ENCODE peak calls at places on chromosomes 3 and 15, in five cellular contexts. G, U, W, D and H are unnamed samples.

GRCh38 chr3:2655229-2655701 is 454.9 kb downstream of the IL5RA start:
- DNase-seq in G (no peak), U (no peak), W (no peak), D (no peak), H (no peak)

GRCh38 chr15:44034334-44034733 is 160.7 kb downstream of the FRMD5 start:
- DNase-seq in G (no peak), U (no peak), W (no peak), D (no peak), H (peak; percentile 10)

GRCh38 chr3:149936812-149937230 is 33.9 kb downstream of the PFN2 start:
- DNase-seq in G (no peak), U (peak; percentile 63), W (no peak), D (no peak), H (no peak)

GRCh38 chr3:62805578-62805977 is 69.6 kb downstream of the CADPS start:
- DNase-seq in G (no peak), U (no peak), W (no peak), D (no peak), H (no peak)

GRCh38 chr3:175260145-175260794 is 401.1 kb downstream of the NAALADL2 start:
- DNase-seq in G (no peak), U (no peak), W (no peak), D (no peak), H (no peak)

GRCh38 chr3:71111784-71112440 is 471.6 kb downstream of the FOXP1 start:
- DNase-seq in G (no peak), U (no peak), W (no peak), D (no peak), H (no peak)

GRCh38 chr15:20346082-20346805 is 195.4 kb downstream of the GOLGA6L6 start:
- DNase-seq in G (no peak), U (no peak), W (no peak), D (peak; percentile 43), H (no peak)

GRCh38 chr3:139953131-139953910 is 18.3 kb downstream of the CLSTN2 start:
- DNase-seq in G (no peak), U (no peak), W (no peak), D (no peak), H (no peak)

GRCh38 chr15:82093774-82094211 is 48.0 kb upstream of the MEX3B start:
- DNase-seq in G (no peak), U (no peak), W (no peak), D (no peak), H (peak; percentile 86)

GRCh38 chr3:174270841-174271240 is 588.3 kb upstream of the NAALADL2 start:
- DNase-seq in G (no peak), U (no peak), W (peak; percentile 51), D (no peak), H (peak; percentile 56)

GRCh38 chr3:41419809-41420208 is 220.5 kb downstream of the CTNNB1 start:
- DNase-seq in G (no peak), U (no peak), W (no peak), D (no peak), H (no peak)

GRCh38 chr3:189981668-189982067 is 139.0 kb downstream of the P3H2 start:
- DNase-seq in G (no peak), U (no peak), W (peak; percentile 70), D (no peak), H (peak; percentile 93)

GRCh38 chr3:30124435-30125390 is 481.7 kb upstream of the TGFBR2 start:
- DNase-seq in G (no peak), U (no peak), W (no peak), D (no peak), H (peak; percentile 19)

GRCh38 chr3:176522436-176522835 is 674.8 kb downstream of the TBL1XR1 start:
- DNase-seq in G (no peak), U (no peak), W (no peak), D (no peak), H (no peak)

GRCh38 chr3:123449092-123449985 is 449 bp upstream of the ADCY5 start:
- DNase-seq in G (no peak), U (peak; percentile 77), W (no peak), D (peak; percentile 56), H (no peak)

GRCh38 chr3:184016169-184016570 is 1.5 kb downstream of the ABCC5 start:
- DNase-seq in G (no peak), U (no peak), W (no peak), D (no peak), H (no peak)

GRCh38 chr15:67067161-67067853 is 1.9 kb downstream of the SMAD3 start:
- DNase-seq in G (no peak), U (no peak), W (no peak), D (peak; percentile 58), H (no peak)

GRCh38 chr15:68639926-68640600 is 61.3 kb downstream of the CORO2B start:
- DNase-seq in G (no peak), U (no peak), W (no peak), D (no peak), H (no peak)

GRCh38 chr3:26437678-26438077 is 184.9 kb upstream of the LRRC3B start:
- DNase-seq in G (no peak), U (no peak), W (no peak), D (no peak), H (no peak)

GRCh38 chr3:171842864-171843511 is at the start of gene TMEM212:
- DNase-seq in G (no peak), U (no peak), W (no peak), D (no peak), H (no peak)

DNA sequence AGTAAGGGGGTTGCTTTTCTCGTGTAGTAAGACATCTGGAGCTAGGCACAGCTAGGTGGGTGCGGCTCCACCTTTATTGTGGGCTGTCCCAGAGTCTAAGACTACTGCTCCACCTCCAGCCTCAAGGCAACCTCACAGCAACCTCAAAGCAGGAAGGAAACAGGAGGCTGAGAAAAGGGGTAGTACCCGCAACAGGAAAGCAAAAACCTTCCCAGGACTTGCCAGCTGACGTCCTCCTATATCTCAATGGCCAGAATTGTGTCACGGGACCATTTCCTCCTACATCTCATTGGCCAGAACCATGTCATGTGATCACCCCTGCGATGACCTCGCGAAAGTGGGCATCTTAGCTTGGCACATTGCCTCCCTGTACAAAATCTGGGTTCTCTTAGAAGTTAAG is 4.3 kb upstream of the GPR160 start:
- DNase-seq in G (no peak), U (no peak), W (no peak), D (no peak), H (no peak)
- H3K4me3 ChIP-seq in G (no peak overlapping the region), U (no peak overlapping the region), W (no peak overlapping the region), D (no peak overlapping the region), H (no peak overlapping the region)

DNA sequence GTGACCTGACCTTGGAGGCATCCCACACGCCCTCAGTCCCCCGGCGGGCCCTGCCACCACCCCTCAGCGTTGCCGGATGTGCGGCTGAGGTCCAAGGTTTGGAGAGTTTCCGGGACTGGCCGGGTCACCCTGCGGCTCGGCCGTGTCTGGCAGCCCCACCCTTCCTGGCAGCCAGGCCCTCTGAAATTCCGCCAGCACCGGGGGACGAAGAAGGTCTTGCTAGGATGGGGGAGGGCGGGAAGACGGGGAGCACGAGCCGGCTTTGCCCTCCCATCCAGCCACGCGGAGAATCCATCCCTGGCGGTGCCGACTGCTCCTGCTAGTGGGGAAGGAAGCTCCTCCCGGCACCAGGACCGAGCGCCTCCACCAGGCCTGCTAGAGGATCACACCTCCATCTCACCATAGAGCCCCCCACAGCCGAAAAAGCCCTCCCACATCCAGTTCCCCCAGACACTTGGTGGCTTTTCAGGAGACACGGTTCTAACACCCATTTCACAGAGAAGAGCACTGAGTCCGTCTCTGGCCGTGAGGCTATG is 81.5 kb downstream of the CPN2 start:
- DNase-seq in G (no peak), U (peak; percentile 68), W (no peak), D (peak; percentile 67), H (no peak)
- TF ChIP-seq CTCF in G (no peak), U (no peak), W (peak; percentile 27), D (peak; percentile 43), H (no peak)

GRCh38 chr3:15755780-15756179 is 42.0 kb downstream of the ANKRD28 start:
- DNase-seq in G (no peak), U (no peak), W (no peak), D (no peak), H (no peak)
- H3K4me3 ChIP-seq in G (no peak overlapping the region), U (no peak overlapping the region), W (no peak overlapping the region), D (no peak overlapping the region), H (no peak overlapping the region)

GRCh38 chr3:153173758-153174516 is 11.9 kb downstream of the RAP2B start:
- DNase-seq in G (no peak), U (no peak), W (no peak), D (no peak), H (peak; percentile 31)
- TF ChIP-seq CTCF in G (no peak), U (no peak), W (peak; percentile 4), D (no peak), H (no peak)

GRCh38 chr3:73419179-73419803 is 205.4 kb downstream of the PDZRN3 start:
- DNase-seq in G (no peak), U (no peak), W (peak; percentile 54), D (no peak), H (no peak)
- H3K4me3 ChIP-seq in G (no peak overlapping the region), U (no peak overlapping the region), W (peak overlapping the region; percentile 1), D (no peak overlapping the region), H (no peak overlapping the region)